ENCODE peak calls at places on chromosomes 13 and 19, in five cellular contexts. R, W, L, F and J are unnamed samples.

GRCh38 chr13:110914293-110915056 is 394 bp downstream of the ANKRD10 start:
- DNase-seq in L (peak; percentile 78), W (peak; percentile 58), R (peak; percentile 56), F (peak; percentile 54), J (peak; percentile 90)

GRCh38 chr19:45091031-45091918 is 1.7 kb upstream of the PPP1R37 start:
- DNase-seq in W (no peak), L (peak; percentile 98), F (peak; percentile 97), R (peak; percentile 99), J (peak; percentile 100)

GRCh38 chr13:108322206-108322824 is 52.8 kb downstream of the TNFSF13B start:
- DNase-seq in W (peak; percentile 23), F (peak; percentile 60), L (peak; percentile 33), R (no peak), J (peak; percentile 64)

GRCh38 chr19:47284324-47284899 is 9.7 kb downstream of the INAFM1 start:
- DNase-seq in W (peak; percentile 53), L (peak; percentile 41), F (peak; percentile 71), R (no peak), J (peak; percentile 61)

GRCh38 chr13:48570225-48570828 is 37.4 kb upstream of the RCBTB2 start:
- DNase-seq in R (no peak), W (no peak), L (no peak), F (no peak), J (no peak)

GRCh38 chr19:7701654-7702457 is at the start of gene FCER2:
- DNase-seq in R (no peak), L (no peak), F (no peak), W (peak; percentile 39), J (no peak)

GRCh38 chr19:1302534-1303239 is 17.0 kb downstream of the EFNA2 start:
- DNase-seq in L (no peak), W (no peak), F (no peak), R (no peak), J (peak; percentile 85)

GRCh38 chr13:49112782-49113525 is 107.2 kb upstream of the MLNR start:
- DNase-seq in R (peak; percentile 28), W (no peak), F (no peak), L (peak; percentile 39), J (peak; percentile 58)

GRCh38 chr19:38023245-38023644 is 116.2 kb downstream of the SIPA1L3 start:
- DNase-seq in W (no peak), R (no peak), F (no peak), L (peak; percentile 82), J (no peak)

GRCh38 chr13:73958657-73959397 is 175.4 kb downstream of the KLF12 start:
- DNase-seq in L (no peak), F (peak; percentile 59), R (no peak), W (no peak), J (no peak)

GRCh38 chr13:73957889-73958288 is 176.3 kb downstream of the KLF12 start:
- DNase-seq in F (no peak), R (no peak), W (no peak), L (no peak), J (no peak)

GRCh38 chr13:73960474-73960873 is 173.7 kb downstream of the KLF12 start:
- DNase-seq in F (no peak), L (no peak), W (no peak), R (no peak), J (no peak)

GRCh38 chr13:73962284-73962683 is 171.9 kb downstream of the KLF12 start:
- DNase-seq in W (peak; percentile 61), R (no peak), F (peak; percentile 53), L (no peak), J (no peak)

GRCh38 chr13:73961181-73961580 is 173.0 kb downstream of the KLF12 start:
- DNase-seq in F (no peak), L (no peak), R (no peak), W (no peak), J (no peak)
- H3K4me2 ChIP-seq in F (no peak overlapping the region), L (no peak overlapping the region), R (no peak overlapping the region), W (no peak overlapping the region), J (no peak overlapping the region)

DNA sequence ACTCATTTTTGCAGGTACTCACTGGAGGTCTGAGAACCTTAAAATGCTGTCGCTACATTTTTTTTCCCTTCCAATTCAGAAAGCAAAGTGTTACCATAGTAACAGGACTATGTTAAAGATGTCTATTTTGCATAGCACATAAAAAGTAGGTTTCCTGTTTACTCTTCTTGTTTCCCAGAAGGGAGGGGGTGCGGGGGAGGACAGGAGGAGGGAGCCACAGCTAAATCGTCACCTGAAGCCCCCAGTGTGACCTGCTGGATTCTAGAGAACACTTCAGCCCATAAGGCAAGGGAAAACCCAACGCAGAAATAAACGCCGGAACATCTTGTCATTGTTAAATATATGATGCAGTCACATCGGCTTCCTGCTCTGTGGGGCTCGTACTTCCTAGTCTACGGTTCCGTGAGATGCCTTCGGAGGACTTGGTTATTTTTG is 44.6 kb downstream of the EFNB2 start:
- DNase-seq in F (no peak), L (no peak), R (no peak), W (no peak), J (no peak)
- H3K4me2 ChIP-seq in F (no peak overlapping the region), L (no peak overlapping the region), R (no peak overlapping the region), W (no peak overlapping the region), J (no peak overlapping the region)

DNA sequence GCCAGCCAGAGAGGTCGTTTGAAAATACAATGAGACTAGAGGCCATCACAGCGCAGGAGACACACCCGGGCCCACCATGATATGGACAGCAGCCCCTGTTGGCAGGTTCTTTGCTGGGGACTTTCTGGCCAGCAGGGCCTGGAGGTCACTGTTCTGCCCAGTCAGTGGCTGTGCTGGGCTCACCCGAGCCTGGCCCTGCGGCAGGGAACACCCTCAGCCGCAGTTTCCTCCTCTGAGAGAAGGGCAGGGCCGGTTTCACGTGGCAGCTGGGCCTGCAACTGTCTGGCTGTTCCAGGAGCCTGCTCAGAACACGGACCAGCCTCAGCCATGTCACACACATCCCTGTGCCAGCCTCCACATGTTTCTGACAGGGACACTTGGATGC is 39.4 kb downstream of the ADPRHL1 start:
- DNase-seq in F (no peak), L (no peak), R (no peak), W (no peak), J (peak; percentile 1)
- H3K4me2 ChIP-seq in F (no peak overlapping the region), L (peak overlapping the region; percentile 5), R (no peak overlapping the region), W (peak overlapping the region; percentile 55), J (no peak overlapping the region)

GRCh38 chr13:27125357-27126282 is 46.0 kb downstream of the USP12 start:
- DNase-seq in L (no peak), W (peak; percentile 33), R (no peak), F (no peak), J (no peak)
- H3K4me2 ChIP-seq in L (no peak overlapping the region), W (peak overlapping the region; percentile 58), R (no peak overlapping the region), F (no peak overlapping the region), J (no peak overlapping the region)

DNA sequence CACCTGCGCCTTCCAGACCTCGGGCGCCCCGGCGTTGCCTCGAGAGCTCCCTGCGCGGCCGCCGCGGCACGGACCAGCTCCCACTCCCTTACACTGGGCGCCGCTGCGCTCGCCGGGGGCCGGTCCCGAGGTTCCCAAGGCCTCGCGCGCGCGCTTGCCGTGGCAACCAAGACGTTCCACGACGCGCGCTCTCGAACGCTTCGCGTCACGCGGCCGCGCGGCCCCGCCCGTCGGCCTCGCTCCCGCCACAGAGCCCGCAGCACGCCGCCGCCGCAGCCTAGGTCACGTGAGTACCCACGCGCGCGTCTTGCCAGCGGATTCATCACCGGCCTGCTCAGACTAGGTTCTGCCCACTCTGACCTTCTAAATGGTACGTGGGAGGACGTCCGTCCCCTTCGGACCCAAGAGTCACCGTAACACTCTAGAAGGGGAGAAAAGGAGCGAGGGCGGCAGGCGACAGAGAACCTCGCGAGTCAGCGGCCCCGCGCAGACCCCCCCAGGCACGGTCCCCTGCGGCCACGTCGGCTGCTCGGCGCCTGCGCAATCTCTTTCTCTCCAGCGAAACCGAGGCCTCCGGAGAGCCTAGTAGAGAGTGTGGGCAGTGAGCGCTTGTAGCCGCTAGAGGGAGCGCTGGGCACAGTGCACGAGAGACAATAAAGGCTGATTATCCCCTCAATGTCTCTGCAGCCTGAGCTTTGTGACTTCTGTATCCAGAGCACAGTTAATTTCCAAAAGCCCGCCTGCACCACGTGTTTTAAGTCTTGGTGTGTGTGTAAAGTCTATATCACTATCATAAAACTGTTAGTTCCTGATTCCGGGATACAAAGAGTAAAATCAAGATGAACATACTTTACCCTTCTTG is at the start of gene SPART:
- DNase-seq in F (peak; percentile 83), L (peak; percentile 83), R (peak; percentile 89), W (peak; percentile 72), J (peak; percentile 91)
- H3K4me2 ChIP-seq in F (peak within 1 kb of the TSS; percentile 85), L (peak within 1 kb of the TSS; percentile 99), R (peak within 1 kb of the TSS; percentile 99), W (peak within 1 kb of the TSS; percentile 70), J (peak within 1 kb of the TSS; percentile 73)

DNA sequence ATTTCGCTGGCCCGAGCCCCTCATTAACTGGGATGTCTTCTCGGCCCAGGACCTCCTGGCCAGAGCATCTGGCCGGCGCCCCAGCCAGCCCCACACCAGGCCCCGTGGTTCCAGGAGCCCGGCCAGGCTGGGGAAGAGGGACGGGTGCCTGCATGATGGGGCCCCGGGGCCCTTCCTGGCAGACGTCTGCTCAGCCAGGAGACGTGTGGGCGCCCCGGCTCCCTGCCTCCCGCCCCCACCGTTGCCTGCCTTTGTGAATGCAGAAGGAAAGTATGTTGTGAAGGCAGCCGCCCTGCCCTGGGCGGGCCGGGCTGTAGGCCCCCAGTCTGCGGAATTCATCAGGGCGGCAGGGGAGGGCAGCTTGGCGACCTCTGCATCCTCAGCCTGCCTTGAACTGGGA is 4.4 kb upstream of the COMP start:
- DNase-seq in L (peak; percentile 64), F (no peak), R (peak; percentile 39), W (no peak), J (peak; percentile 64)
- H3K4me2 ChIP-seq in L (peak overlapping the region; percentile 35), F (no peak overlapping the region), R (no peak overlapping the region), W (peak overlapping the region; percentile 51), J (no peak overlapping the region)